ENCODE peak calls at places on chromosomes 11 and 22, in six cellular contexts. One of them, this sample, is unnamed.

GRCh38 chr11:131121934-131122333 is 205.7 kb upstream of the SNX19 start:
- DNase-seq in heart left ventricle: no peak
- DNase-seq in body of pancreas: no peak
- DNase-seq in cardiac muscle cell: peak; percentile 10
- DNase-seq in fibroblast of lung: no peak
- DNase-seq in kidney epithelial cell: no peak
- DNase-seq in this sample: no peak

GRCh38 chr11:9947231-9947864 is 283.5 kb downstream of the SWAP70 start:
- DNase-seq in heart left ventricle: no peak
- DNase-seq in body of pancreas: no peak
- DNase-seq in cardiac muscle cell: no peak
- DNase-seq in fibroblast of lung: no peak
- DNase-seq in kidney epithelial cell: no peak
- DNase-seq in this sample: no peak

GRCh38 chr22:17366830-17367229 is 2.4 kb upstream of the CECR2 start:
- DNase-seq in heart left ventricle: peak; percentile 45
- DNase-seq in body of pancreas: peak; percentile 50
- DNase-seq in cardiac muscle cell: peak; percentile 69
- DNase-seq in fibroblast of lung: peak; percentile 50
- DNase-seq in kidney epithelial cell: no peak
- DNase-seq in this sample: no peak

GRCh38 chr11:116243975-116244374 is 528.8 kb downstream of the BUD13 start:
- DNase-seq in heart left ventricle: no peak
- DNase-seq in body of pancreas: no peak
- DNase-seq in cardiac muscle cell: no peak
- DNase-seq in fibroblast of lung: no peak
- DNase-seq in kidney epithelial cell: no peak
- DNase-seq in this sample: no peak

GRCh38 chr11:64877390-64878222 is 815 bp downstream of the EHD1 start:
- DNase-seq in heart left ventricle: no peak
- DNase-seq in body of pancreas: no peak
- DNase-seq in cardiac muscle cell: no peak
- DNase-seq in fibroblast of lung: no peak
- DNase-seq in kidney epithelial cell: no peak
- DNase-seq in this sample: no peak

GRCh38 chr11:72813740-72814138 is 472 bp upstream of the ATG16L2 start:
- DNase-seq in heart left ventricle: peak; percentile 85
- DNase-seq in body of pancreas: peak; percentile 87
- DNase-seq in cardiac muscle cell: peak; percentile 86
- DNase-seq in fibroblast of lung: peak; percentile 80
- DNase-seq in kidney epithelial cell: no peak
- DNase-seq in this sample: no peak

GRCh38 chr11:117875397-117876048 is 935 bp downstream of the FXYD6 start:
- DNase-seq in heart left ventricle: no peak
- DNase-seq in body of pancreas: peak; percentile 22
- DNase-seq in cardiac muscle cell: peak; percentile 42
- DNase-seq in fibroblast of lung: no peak
- DNase-seq in kidney epithelial cell: no peak
- DNase-seq in this sample: no peak

GRCh38 chr11:34028407-34028804 is 23.1 kb upstream of the CAPRIN1 start:
- DNase-seq in heart left ventricle: peak; percentile 12
- DNase-seq in body of pancreas: peak; percentile 52
- DNase-seq in cardiac muscle cell: no peak
- DNase-seq in fibroblast of lung: no peak
- DNase-seq in kidney epithelial cell: no peak
- DNase-seq in this sample: no peak

GRCh38 chr11:130874955-130875531 is 41.2 kb downstream of the SNX19 start:
- DNase-seq in heart left ventricle: no peak
- DNase-seq in body of pancreas: no peak
- DNase-seq in cardiac muscle cell: no peak
- DNase-seq in fibroblast of lung: no peak
- DNase-seq in kidney epithelial cell: no peak
- DNase-seq in this sample: no peak

GRCh38 chr11:1422481-1422880 is 32.7 kb downstream of the BRSK2 start:
- DNase-seq in heart left ventricle: no peak
- DNase-seq in body of pancreas: no peak
- DNase-seq in cardiac muscle cell: peak; percentile 71
- DNase-seq in fibroblast of lung: no peak
- DNase-seq in kidney epithelial cell: no peak
- DNase-seq in this sample: no peak

GRCh38 chr11:46832511-46833214 is 13.4 kb downstream of the CKAP5 start:
- DNase-seq in heart left ventricle: no peak
- DNase-seq in body of pancreas: no peak
- DNase-seq in cardiac muscle cell: no peak
- DNase-seq in fibroblast of lung: no peak
- DNase-seq in kidney epithelial cell: no peak
- DNase-seq in this sample: no peak

GRCh38 chr22:38569972-38570840 is at the start of gene DMC1:
- DNase-seq in heart left ventricle: peak; percentile 95
- DNase-seq in body of pancreas: peak; percentile 97
- DNase-seq in cardiac muscle cell: peak; percentile 98
- DNase-seq in fibroblast of lung: peak; percentile 84
- DNase-seq in kidney epithelial cell: peak; percentile 35
- DNase-seq in this sample: peak; percentile 71

GRCh38 chr11:44252999-44253602 is 56.8 kb downstream of the ALX4 start:
- DNase-seq in heart left ventricle: no peak
- DNase-seq in body of pancreas: no peak
- DNase-seq in cardiac muscle cell: no peak
- DNase-seq in fibroblast of lung: no peak
- DNase-seq in kidney epithelial cell: no peak
- DNase-seq in this sample: no peak

GRCh38 chr11:36449566-36450390 is 60.3 kb downstream of the TRAF6 start:
- DNase-seq in heart left ventricle: no peak
- DNase-seq in body of pancreas: no peak
- DNase-seq in cardiac muscle cell: no peak
- DNase-seq in fibroblast of lung: peak; percentile 25
- DNase-seq in kidney epithelial cell: no peak
- DNase-seq in this sample: no peak

GRCh38 chr11:9535189-9535781 is 38.2 kb upstream of the WEE1 start:
- DNase-seq in heart left ventricle: peak; percentile 62
- DNase-seq in body of pancreas: peak; percentile 85
- DNase-seq in cardiac muscle cell: peak; percentile 65
- DNase-seq in fibroblast of lung: peak; percentile 77
- DNase-seq in kidney epithelial cell: no peak
- DNase-seq in this sample: peak; percentile 31

GRCh38 chr11:10858505-10859360 is 880 bp upstream of the ZBED5 start:
- DNase-seq in heart left ventricle: peak; percentile 63
- DNase-seq in body of pancreas: peak; percentile 73
- DNase-seq in cardiac muscle cell: peak; percentile 81
- DNase-seq in fibroblast of lung: peak; percentile 48
- DNase-seq in kidney epithelial cell: no peak
- DNase-seq in this sample: no peak

GRCh38 chr11:118522571-118523072 is 4.7 kb upstream of the TTC36 start:
- DNase-seq in heart left ventricle: no peak
- DNase-seq in body of pancreas: peak; percentile 48
- DNase-seq in cardiac muscle cell: peak; percentile 59
- DNase-seq in fibroblast of lung: peak; percentile 28
- DNase-seq in kidney epithelial cell: no peak
- DNase-seq in this sample: no peak

GRCh38 chr11:102760355-102761035 is 19.9 kb downstream of the MMP10 start:
- DNase-seq in heart left ventricle: no peak
- DNase-seq in body of pancreas: no peak
- DNase-seq in cardiac muscle cell: no peak
- DNase-seq in fibroblast of lung: peak; percentile 96
- DNase-seq in kidney epithelial cell: peak; percentile 86
- DNase-seq in this sample: peak; percentile 85

GRCh38 chr11:17510507-17511206 is 33.6 kb downstream of the USH1C start:
- DNase-seq in heart left ventricle: no peak
- DNase-seq in body of pancreas: no peak
- DNase-seq in cardiac muscle cell: peak; percentile 37
- DNase-seq in fibroblast of lung: no peak
- DNase-seq in kidney epithelial cell: no peak
- DNase-seq in this sample: no peak

GRCh38 chr11:121111053-121111724 is 10.1 kb downstream of the TECTA start:
- DNase-seq in heart left ventricle: no peak
- DNase-seq in body of pancreas: no peak
- DNase-seq in cardiac muscle cell: no peak
- DNase-seq in fibroblast of lung: no peak
- DNase-seq in kidney epithelial cell: no peak
- DNase-seq in this sample: no peak

GRCh38 chr22:23912293-23912903 is 18.2 kb downstream of the MIF start:
- DNase-seq in heart left ventricle: no peak
- DNase-seq in body of pancreas: no peak
- DNase-seq in cardiac muscle cell: no peak
- DNase-seq in fibroblast of lung: no peak
- DNase-seq in kidney epithelial cell: no peak
- DNase-seq in this sample: no peak

GRCh38 chr22:41398921-41399320 is 17.2 kb downstream of the TEF start:
- DNase-seq in heart left ventricle: no peak
- DNase-seq in body of pancreas: no peak
- DNase-seq in cardiac muscle cell: no peak
- DNase-seq in fibroblast of lung: no peak
- DNase-seq in kidney epithelial cell: no peak
- DNase-seq in this sample: no peak

GRCh38 chr11:117885777-117886176 is 9.3 kb upstream of the FXYD6 start:
- DNase-seq in heart left ventricle: peak; percentile 87
- DNase-seq in body of pancreas: peak; percentile 52
- DNase-seq in cardiac muscle cell: peak; percentile 92
- DNase-seq in fibroblast of lung: peak; percentile 78
- DNase-seq in kidney epithelial cell: no peak
- DNase-seq in this sample: no peak

GRCh38 chr11:33375688-33376311 is 118.6 kb downstream of the HIPK3 start:
- DNase-seq in heart left ventricle: no peak
- DNase-seq in body of pancreas: no peak
- DNase-seq in cardiac muscle cell: peak; percentile 51
- DNase-seq in fibroblast of lung: peak; percentile 33
- DNase-seq in kidney epithelial cell: no peak
- DNase-seq in this sample: no peak

GRCh38 chr22:43066134-43066533 is 23.1 kb downstream of the TTLL1 start:
- DNase-seq in heart left ventricle: peak; percentile 23
- DNase-seq in body of pancreas: no peak
- DNase-seq in cardiac muscle cell: no peak
- DNase-seq in fibroblast of lung: no peak
- DNase-seq in kidney epithelial cell: no peak
- DNase-seq in this sample: no peak

GRCh38 chr11:22974251-22974650 is 114.0 kb upstream of the CCDC179 start:
- DNase-seq in heart left ventricle: no peak
- DNase-seq in body of pancreas: no peak
- DNase-seq in cardiac muscle cell: no peak
- DNase-seq in fibroblast of lung: no peak
- DNase-seq in kidney epithelial cell: no peak
- DNase-seq in this sample: no peak

GRCh38 chr11:62472063-62472884 is 53.4 kb downstream of the SCGB1A1 start:
- DNase-seq in heart left ventricle: no peak
- DNase-seq in body of pancreas: no peak
- DNase-seq in cardiac muscle cell: peak; percentile 81
- DNase-seq in fibroblast of lung: peak; percentile 74
- DNase-seq in kidney epithelial cell: no peak
- DNase-seq in this sample: no peak

GRCh38 chr11:58933661-58934060 is 5.6 kb upstream of the GLYATL1 start:
- DNase-seq in heart left ventricle: no peak
- DNase-seq in body of pancreas: no peak
- DNase-seq in cardiac muscle cell: no peak
- DNase-seq in fibroblast of lung: no peak
- DNase-seq in kidney epithelial cell: no peak
- DNase-seq in this sample: no peak

GRCh38 chr11:45615182-45615792 is 50.1 kb downstream of the CHST1 start:
- DNase-seq in heart left ventricle: no peak
- DNase-seq in body of pancreas: no peak
- DNase-seq in cardiac muscle cell: no peak
- DNase-seq in fibroblast of lung: no peak
- DNase-seq in kidney epithelial cell: no peak
- DNase-seq in this sample: no peak
- TF ChIP-seq CTCF in heart left ventricle: no peak
- TF ChIP-seq CTCF in body of pancreas: no peak
- TF ChIP-seq CTCF in cardiac muscle cell: no peak
- TF ChIP-seq CTCF in fibroblast of lung: no peak
- TF ChIP-seq CTCF in kidney epithelial cell: no peak
- TF ChIP-seq CTCF in this sample: no peak

DNA sequence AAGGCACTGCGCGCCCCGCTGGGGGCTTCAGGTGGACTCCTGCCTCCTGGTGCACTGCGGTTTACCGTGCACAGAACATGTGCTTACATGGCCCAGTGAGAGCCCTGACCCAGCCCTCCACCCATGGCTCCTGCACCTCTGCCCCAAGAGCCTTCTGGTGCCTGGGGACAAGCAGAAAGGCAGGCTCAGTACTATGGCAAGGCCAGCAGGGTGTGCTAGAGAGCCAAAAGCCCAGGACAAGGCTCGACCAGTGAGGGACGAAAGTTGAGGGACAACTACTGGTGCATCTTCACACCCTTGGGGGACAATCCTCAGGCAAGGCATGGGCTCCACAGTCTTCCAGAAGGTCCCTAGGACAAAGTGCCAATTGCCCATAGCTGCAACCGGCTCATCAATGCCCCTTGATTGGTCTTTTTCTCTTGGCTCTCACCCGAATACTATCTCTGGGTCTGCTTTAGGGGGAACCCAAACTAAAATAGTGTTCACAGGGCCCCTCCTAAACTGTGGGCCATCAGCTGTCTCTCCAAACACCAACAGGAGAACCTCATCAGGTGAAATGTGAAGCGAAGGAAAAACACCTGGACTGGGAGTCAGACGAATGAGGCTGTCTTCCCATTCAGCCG is 13.5 kb downstream of the PGA5 start:
- DNase-seq in heart left ventricle: peak; percentile 39
- DNase-seq in body of pancreas: peak; percentile 69
- DNase-seq in cardiac muscle cell: peak; percentile 69
- DNase-seq in fibroblast of lung: peak; percentile 59
- DNase-seq in kidney epithelial cell: peak; percentile 9
- DNase-seq in this sample: peak; percentile 15
- TF ChIP-seq CTCF in heart left ventricle: peak; percentile 84
- TF ChIP-seq CTCF in body of pancreas: peak; percentile 81
- TF ChIP-seq CTCF in cardiac muscle cell: peak; percentile 89
- TF ChIP-seq CTCF in fibroblast of lung: peak; percentile 99
- TF ChIP-seq CTCF in kidney epithelial cell: peak; percentile 96
- TF ChIP-seq CTCF in this sample: peak; percentile 94

DNA sequence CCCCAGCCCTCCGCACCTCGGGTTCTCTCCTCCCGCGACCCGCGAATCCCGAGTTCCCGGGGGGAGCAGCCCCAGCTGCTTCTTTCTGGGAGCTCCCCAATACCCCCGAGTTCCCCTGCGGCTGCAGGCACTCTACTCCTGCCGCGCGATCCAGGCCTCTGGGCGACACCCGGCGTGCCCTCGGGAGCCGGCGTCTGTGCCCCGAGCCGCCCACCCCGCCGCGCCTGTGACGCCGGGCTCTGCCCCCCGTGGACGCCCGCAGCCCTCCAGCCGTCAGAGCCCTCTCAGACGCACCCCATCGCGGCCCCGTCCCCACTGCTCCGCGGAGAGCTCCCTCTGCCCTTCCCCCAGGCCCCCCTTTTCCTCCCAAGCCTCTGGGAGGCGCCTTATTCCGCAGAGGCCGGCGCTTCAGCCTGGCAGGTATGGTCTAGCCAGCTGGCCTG is 422 bp downstream of the GLB1L2 start:
- DNase-seq in heart left ventricle: no peak
- DNase-seq in body of pancreas: peak; percentile 46
- DNase-seq in cardiac muscle cell: peak; percentile 28
- DNase-seq in fibroblast of lung: no peak
- DNase-seq in kidney epithelial cell: no peak
- DNase-seq in this sample: no peak
- TF ChIP-seq CTCF in heart left ventricle: no peak
- TF ChIP-seq CTCF in body of pancreas: no peak
- TF ChIP-seq CTCF in cardiac muscle cell: no peak
- TF ChIP-seq CTCF in fibroblast of lung: no peak
- TF ChIP-seq CTCF in kidney epithelial cell: no peak
- TF ChIP-seq CTCF in this sample: no peak

GRCh38 chr11:83687787-83688186 is 401.6 kb upstream of the CCDC90B start:
- DNase-seq in heart left ventricle: no peak
- DNase-seq in body of pancreas: peak; percentile 9
- DNase-seq in cardiac muscle cell: peak; percentile 61
- DNase-seq in fibroblast of lung: no peak
- DNase-seq in kidney epithelial cell: no peak
- DNase-seq in this sample: no peak
- TF ChIP-seq CTCF in heart left ventricle: no peak
- TF ChIP-seq CTCF in body of pancreas: no peak
- TF ChIP-seq CTCF in cardiac muscle cell: no peak
- TF ChIP-seq CTCF in fibroblast of lung: no peak
- TF ChIP-seq CTCF in kidney epithelial cell: no peak
- TF ChIP-seq CTCF in this sample: no peak

GRCh38 chr11:112289588-112290461 is 29.2 kb upstream of the PLET1 start:
- DNase-seq in heart left ventricle: peak; percentile 83
- DNase-seq in body of pancreas: peak; percentile 81
- DNase-seq in cardiac muscle cell: peak; percentile 85
- DNase-seq in fibroblast of lung: peak; percentile 56
- DNase-seq in kidney epithelial cell: no peak
- DNase-seq in this sample: peak; percentile 34
- TF ChIP-seq CTCF in heart left ventricle: peak; percentile 94
- TF ChIP-seq CTCF in body of pancreas: peak; percentile 91
- TF ChIP-seq CTCF in cardiac muscle cell: peak; percentile 76
- TF ChIP-seq CTCF in fibroblast of lung: peak; percentile 52
- TF ChIP-seq CTCF in kidney epithelial cell: peak; percentile 65
- TF ChIP-seq CTCF in this sample: peak; percentile 65

This sample was measured in AG09319.